ENCODE peak calls at places on chromosomes 13 and 19, in four cellular contexts. One of them, this sample, is unnamed.

GRCh38 chr13:107518292-107518691 is 697.0 kb downstream of the LIG4 start:
- DNase-seq in frontal cortex: no peak
- DNase-seq in kidney epithelial cell: no peak
- DNase-seq in C1 segment of cervical spinal cord: no peak
- DNase-seq in this sample: no peak

GRCh38 chr19:1847684-1848398 is 442 bp downstream of the REXO1 start:
- DNase-seq in kidney epithelial cell: no peak
- DNase-seq in C1 segment of cervical spinal cord: no peak
- DNase-seq in frontal cortex: no peak
- DNase-seq in this sample: peak

GRCh38 chr13:101892296-101892695 is 439.8 kb downstream of the ITGBL1 start:
- DNase-seq in frontal cortex: no peak
- DNase-seq in kidney epithelial cell: peak
- DNase-seq in C1 segment of cervical spinal cord: no peak
- DNase-seq in this sample: no peak

GRCh38 chr13:103514188-103514587 is 448.0 kb upstream of the SLC10A2 start:
- DNase-seq in kidney epithelial cell: no peak
- DNase-seq in frontal cortex: no peak
- DNase-seq in C1 segment of cervical spinal cord: no peak
- DNase-seq in this sample: no peak

GRCh38 chr19:57410748-57411671 is at the start of gene ZNF17:
- DNase-seq in kidney epithelial cell: peak
- DNase-seq in C1 segment of cervical spinal cord: peak
- DNase-seq in frontal cortex: peak
- DNase-seq in this sample: peak

GRCh38 chr19:9139609-9140158 is 513 bp upstream of the ZNF317 start:
- DNase-seq in kidney epithelial cell: no peak
- DNase-seq in frontal cortex: no peak
- DNase-seq in C1 segment of cervical spinal cord: no peak
- DNase-seq in this sample: no peak

GRCh38 chr19:6233827-6234511 is 45.8 kb downstream of the MLLT1 start:
- DNase-seq in C1 segment of cervical spinal cord: no peak
- DNase-seq in kidney epithelial cell: no peak
- DNase-seq in frontal cortex: no peak
- DNase-seq in this sample: no peak

GRCh38 chr13:98366959-98367358 is 189.9 kb upstream of the RNF113B start:
- DNase-seq in frontal cortex: no peak
- DNase-seq in kidney epithelial cell: no peak
- DNase-seq in C1 segment of cervical spinal cord: no peak
- DNase-seq in this sample: no peak

GRCh38 chr19:13024126-13024957 is 29.1 kb downstream of the NFIX start:
- DNase-seq in kidney epithelial cell: no peak
- DNase-seq in C1 segment of cervical spinal cord: no peak
- DNase-seq in frontal cortex: no peak
- DNase-seq in this sample: no peak

GRCh38 chr19:52993342-52994178 is 20.2 kb upstream of the ERVV-1 start:
- DNase-seq in C1 segment of cervical spinal cord: peak
- DNase-seq in kidney epithelial cell: no peak
- DNase-seq in frontal cortex: peak
- DNase-seq in this sample: peak

GRCh38 chr19:18282021-18282787 is 782 bp upstream of the JUND start:
- DNase-seq in kidney epithelial cell: no peak
- DNase-seq in frontal cortex: no peak
- DNase-seq in C1 segment of cervical spinal cord: no peak
- DNase-seq in this sample: no peak

GRCh38 chr19:29798783-29799182 is 13.0 kb upstream of the CCNE1 start:
- DNase-seq in frontal cortex: no peak
- DNase-seq in kidney epithelial cell: no peak
- DNase-seq in C1 segment of cervical spinal cord: no peak
- DNase-seq in this sample: no peak

GRCh38 chr19:57651654-57651996 is 17.1 kb upstream of the ZSCAN4 start:
- DNase-seq in frontal cortex: no peak
- DNase-seq in C1 segment of cervical spinal cord: no peak
- DNase-seq in kidney epithelial cell: no peak
- DNase-seq in this sample: no peak

GRCh38 chr13:99012539-99012938 is 34.7 kb upstream of the DOCK9 start:
- DNase-seq in frontal cortex: no peak
- DNase-seq in kidney epithelial cell: no peak
- DNase-seq in C1 segment of cervical spinal cord: no peak
- DNase-seq in this sample: no peak

GRCh38 chr13:111204438-111205177 is 89.5 kb downstream of the ARHGEF7 start:
- DNase-seq in kidney epithelial cell: no peak
- DNase-seq in frontal cortex: no peak
- DNase-seq in C1 segment of cervical spinal cord: no peak
- DNase-seq in this sample: peak

GRCh38 chr13:23899555-23899954 is 2.3 kb upstream of the C1QTNF9B start:
- DNase-seq in frontal cortex: peak
- DNase-seq in C1 segment of cervical spinal cord: peak
- DNase-seq in kidney epithelial cell: no peak
- DNase-seq in this sample: peak

GRCh38 chr13:43196171-43196611 is 172.8 kb downstream of the DNAJC15 start:
- DNase-seq in kidney epithelial cell: no peak
- DNase-seq in C1 segment of cervical spinal cord: no peak
- DNase-seq in frontal cortex: no peak
- DNase-seq in this sample: no peak

GRCh38 chr13:30934381-30934780 is 1.9 kb downstream of the TEX26 start:
- DNase-seq in kidney epithelial cell: no peak
- DNase-seq in C1 segment of cervical spinal cord: no peak
- DNase-seq in frontal cortex: no peak
- DNase-seq in this sample: peak

GRCh38 chr13:112859128-112859816 is 109.7 kb upstream of the MCF2L start:
- DNase-seq in C1 segment of cervical spinal cord: no peak
- DNase-seq in kidney epithelial cell: no peak
- DNase-seq in frontal cortex: no peak
- DNase-seq in this sample: peak

GRCh38 chr19:6712231-6712630 is 8.2 kb downstream of the C3 start:
- DNase-seq in C1 segment of cervical spinal cord: no peak
- DNase-seq in kidney epithelial cell: no peak
- DNase-seq in frontal cortex: no peak
- DNase-seq in this sample: no peak